ENCODE peak calls at places on chromosomes 2 and 18, in five cellular contexts. B is neuronal stem cell, R is IMR-90, V is H9, N is H1. O is an unnamed sample.

GRCh38 chr18:23635283-23636040 is 27.2 kb downstream of the ANKRD29 start:
- DNase-seq in B (no peak), R (no peak), V (peak; percentile 42), N (no peak), O (no peak)

GRCh38 chr2:100938031-100939026 is 63.8 kb upstream of the RPL31 start:
- DNase-seq in B (no peak), R (no peak), V (no peak), N (no peak), O (no peak)

GRCh38 chr2:144507441-144508161 is 12.3 kb downstream of the ZEB2 start:
- DNase-seq in B (no peak), R (no peak), V (no peak), N (no peak), O (no peak)

GRCh38 chr2:6637329-6637728 is 228.4 kb downstream of the CMPK2 start:
- DNase-seq in B (no peak), R (no peak), V (no peak), N (no peak), O (no peak)

GRCh38 chr2:167132906-167133555 is 244.8 kb downstream of the XIRP2 start:
- DNase-seq in B (no peak), R (no peak), V (no peak), N (no peak), O (no peak)

GRCh38 chr2:216445489-216445888 is 33.2 kb downstream of the SMARCAL1 start:
- DNase-seq in B (no peak), R (peak; percentile 7), V (no peak), N (no peak), O (no peak)

GRCh38 chr2:219612605-219613286 is 14.7 kb upstream of the SLC4A3 start:
- DNase-seq in B (no peak), R (no peak), V (no peak), N (no peak), O (no peak)

GRCh38 chr18:44589709-44590108 is 91.0 kb upstream of the SETBP1 start:
- DNase-seq in B (no peak), R (peak; percentile 74), V (no peak), N (no peak), O (peak; percentile 87)

GRCh38 chr2:232502901-232503791 is 15.5 kb upstream of the ECEL1 start:
- DNase-seq in B (peak; percentile 64), R (peak; percentile 45), V (peak; percentile 69), N (peak; percentile 84), O (peak; percentile 37)

GRCh38 chr2:135074216-135074615 is 22.1 kb downstream of the RAB3GAP1 start:
- DNase-seq in B (no peak), R (no peak), V (no peak), N (no peak), O (no peak)

GRCh38 chr2:40534528-40534927 is 82.6 kb upstream of the SLC8A1 start:
- DNase-seq in B (no peak), R (peak; percentile 4), V (no peak), N (no peak), O (no peak)

GRCh38 chr2:151118269-151118668 is 143.4 kb downstream of the RBM43 start:
- DNase-seq in B (no peak), R (no peak), V (no peak), N (no peak), O (no peak)

GRCh38 chr18:9861933-9862332 is 23.8 kb upstream of the TXNDC2 start:
- DNase-seq in B (no peak), R (no peak), V (no peak), N (no peak), O (no peak)

GRCh38 chr2:113240150-113240914 is 38.4 kb downstream of the PAX8 start:
- DNase-seq in B (no peak), R (peak; percentile 97), V (no peak), N (no peak), O (peak; percentile 87)

GRCh38 chr2:32688511-32688910 is 60.7 kb downstream of the TTC27 start:
- DNase-seq in B (no peak), R (peak; percentile 67), V (no peak), N (no peak), O (peak; percentile 47)

GRCh38 chr2:220663065-220663464 is 909.0 kb downstream of the EPHA4 start:
- DNase-seq in B (no peak), R (no peak), V (no peak), N (no peak), O (no peak)

GRCh38 chr2:220665108-220665471 is 907.0 kb downstream of the EPHA4 start:
- DNase-seq in B (no peak), R (no peak), V (no peak), N (no peak), O (no peak)

GRCh38 chr2:220662415-220662814 is 909.7 kb downstream of the EPHA4 start:
- DNase-seq in B (no peak), R (no peak), V (no peak), N (no peak), O (no peak)

GRCh38 chr2:220660277-220661155 is 911.6 kb downstream of the EPHA4 start:
- DNase-seq in B (no peak), R (no peak), V (no peak), N (no peak), O (no peak)

GRCh38 chr2:220664272-220665107 is 907.6 kb downstream of the EPHA4 start:
- DNase-seq in B (no peak), R (peak; percentile 66), V (no peak), N (no peak), O (peak; percentile 23)
- H3K9ac ChIP-seq in B (no peak overlapping the region), R (no peak overlapping the region), V (no peak overlapping the region), N (no peak overlapping the region), O (peak overlapping the region; percentile 39)

DNA sequence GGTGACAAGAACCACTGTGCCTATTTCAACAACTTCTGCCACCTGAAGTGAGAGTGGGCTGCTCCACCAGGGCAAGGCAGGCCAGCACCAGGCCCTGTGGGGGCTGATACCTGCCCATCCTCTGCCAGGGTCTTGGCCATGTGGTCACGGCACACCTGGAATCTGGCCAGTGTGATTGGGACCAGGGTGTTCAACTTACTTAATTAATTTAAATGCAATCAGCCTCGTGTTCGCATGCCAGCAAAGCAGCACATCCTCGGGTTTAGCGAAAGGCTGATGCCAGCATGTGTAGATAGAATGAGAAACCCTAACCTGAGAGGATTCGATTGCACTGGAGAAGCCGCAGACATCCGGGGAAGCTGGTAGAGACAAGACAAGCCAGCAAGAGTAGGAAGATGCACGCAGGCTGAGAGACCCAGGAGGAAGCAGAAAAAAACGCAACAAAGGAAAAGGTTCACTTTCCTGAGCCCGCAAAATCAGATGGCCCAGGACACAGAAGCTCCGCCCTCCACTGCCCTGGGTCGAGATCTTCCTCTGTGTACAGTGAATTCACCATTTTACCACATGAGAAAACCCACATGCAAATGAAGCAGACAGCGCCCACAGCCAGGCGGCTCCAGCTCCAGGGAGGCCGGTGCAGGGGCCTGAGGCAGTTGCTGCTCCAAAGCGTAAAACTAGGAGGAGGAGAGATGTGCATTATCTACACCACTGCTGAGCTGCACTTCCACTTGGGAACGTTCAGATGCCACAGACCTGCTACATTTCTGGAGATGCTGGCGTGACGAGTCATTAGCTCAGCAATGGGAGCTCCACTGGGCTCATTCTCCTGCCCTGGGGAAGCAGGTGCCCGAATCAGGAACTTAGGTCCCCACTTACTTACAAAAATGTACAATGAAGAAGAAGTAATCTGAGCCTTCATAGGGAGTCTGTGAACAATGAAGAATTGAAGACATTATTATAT is 92.1 kb downstream of the TMEM18 start:
- DNase-seq in B (no peak), R (no peak), V (peak; percentile 28), N (peak; percentile 42), O (no peak)
- H2AFZ ChIP-seq in B (peak overlapping the region; percentile 68), R (no peak overlapping the region), V (no peak overlapping the region), N (no peak overlapping the region), O (no peak overlapping the region)

GRCh38 chr2:56179931-56180330 is 3.9 kb upstream of the CCDC85A start:
- DNase-seq in B (no peak), R (no peak), V (no peak), N (no peak), O (no peak)

GRCh38 chr2:56170988-56171387 is 12.8 kb upstream of the CCDC85A start:
- DNase-seq in B (no peak), R (no peak), V (no peak), N (no peak), O (no peak)

GRCh38 chr2:56177420-56178220 is 6.2 kb upstream of the CCDC85A start:
- DNase-seq in B (no peak), R (no peak), V (no peak), N (no peak), O (peak; percentile 21)

GRCh38 chr2:56170536-56170935 is 13.3 kb upstream of the CCDC85A start:
- DNase-seq in B (no peak), R (no peak), V (no peak), N (no peak), O (peak; percentile 20)

GRCh38 chr2:56175779-56176178 is 8.0 kb upstream of the CCDC85A start:
- DNase-seq in B (no peak), R (no peak), V (no peak), N (no peak), O (no peak)
- H4K8ac ChIP-seq in B (no peak overlapping the region), R (no peak overlapping the region), V (no peak overlapping the region), N (no peak overlapping the region), O (no peak overlapping the region)

GRCh38 chr2:74886811-74887210 is 52.9 kb downstream of the HK2 start:
- DNase-seq in B (no peak), R (no peak), V (no peak), N (no peak), O (no peak)

GRCh38 chr2:74884866-74885265 is 50.9 kb downstream of the HK2 start:
- DNase-seq in B (no peak), R (no peak), V (no peak), N (no peak), O (no peak)

GRCh38 chr2:74887445-74887951 is 53.6 kb downstream of the HK2 start:
- DNase-seq in B (no peak), R (peak; percentile 67), V (no peak), N (no peak), O (peak; percentile 83)

GRCh38 chr2:74887961-74888670 is 54.2 kb downstream of the HK2 start:
- DNase-seq in B (no peak), R (peak; percentile 55), V (no peak), N (no peak), O (peak; percentile 64)

GRCh38 chr2:74886251-74886650 is 52.3 kb downstream of the HK2 start:
- DNase-seq in B (no peak), R (no peak), V (no peak), N (no peak), O (no peak)
- H3K9ac ChIP-seq in B (peak overlapping the region; percentile 81), R (no peak overlapping the region), V (no peak overlapping the region), N (no peak overlapping the region), O (no peak overlapping the region)

GRCh38 chr2:222830164-222830563 is 30.7 kb upstream of the ACSL3 start:
- DNase-seq in B (no peak), R (no peak), V (no peak), N (no peak), O (no peak)
- H2AFZ ChIP-seq in B (no peak overlapping the region), R (no peak overlapping the region), V (no peak overlapping the region), N (no peak overlapping the region), O (no peak overlapping the region)

O was measured in mesenchymal stem cell.